ENCODE peak calls at places on chromosomes 12 and 14, in seven cellular contexts. One of them, this sample, is unnamed. For H3K4me1, the result is how much of the 10 kb centered on the place peaks cover.

GRCh38 chr12:90851800-90852718 is 102.9 kb downstream of the CCER1 start:
- DNase-seq in neural progenitor cell: no peak
- DNase-seq in fibroblast of lung: no peak
- DNase-seq in HCT116: no peak
- DNase-seq in colonic mucosa: no peak
- DNase-seq in IMR-90: no peak
- DNase-seq in mesendoderm: peak
- DNase-seq in this sample: no peak

GRCh38 chr12:72872488-72872887 is 600.3 kb downstream of the TRHDE start:
- DNase-seq in IMR-90: no peak
- DNase-seq in fibroblast of lung: no peak
- DNase-seq in colonic mucosa: no peak
- DNase-seq in HCT116: no peak
- DNase-seq in neural progenitor cell: peak
- DNase-seq in mesendoderm: peak
- DNase-seq in this sample: no peak

GRCh38 chr12:47772094-47772660 is 861 bp upstream of the SLC48A1 start:
- DNase-seq in colonic mucosa: no peak
- DNase-seq in HCT116: no peak
- DNase-seq in neural progenitor cell: peak
- DNase-seq in IMR-90: no peak
- DNase-seq in fibroblast of lung: no peak
- DNase-seq in mesendoderm: peak
- DNase-seq in this sample: no peak

GRCh38 chr12:7302536-7303113 is 1.2 kb upstream of the ACSM4 start:
- DNase-seq in IMR-90: no peak
- DNase-seq in colonic mucosa: no peak
- DNase-seq in fibroblast of lung: no peak
- DNase-seq in mesendoderm: no peak
- DNase-seq in HCT116: no peak
- DNase-seq in neural progenitor cell: no peak
- DNase-seq in this sample: no peak

GRCh38 chr14:61585598-61586538 is 109.4 kb upstream of the HIF1A start:
- DNase-seq in HCT116: no peak
- DNase-seq in colonic mucosa: peak
- DNase-seq in neural progenitor cell: no peak
- DNase-seq in IMR-90: peak
- DNase-seq in fibroblast of lung: peak
- DNase-seq in mesendoderm: no peak
- DNase-seq in this sample: peak

GRCh38 chr12:57215668-57216013 is 953 bp upstream of the NXPH4 start:
- DNase-seq in IMR-90: peak
- DNase-seq in mesendoderm: peak
- DNase-seq in neural progenitor cell: no peak
- DNase-seq in colonic mucosa: no peak
- DNase-seq in fibroblast of lung: peak
- DNase-seq in HCT116: no peak
- DNase-seq in this sample: peak

GRCh38 chr14:98909251-98909944 is 362.6 kb downstream of the BCL11B start:
- DNase-seq in colonic mucosa: no peak
- DNase-seq in fibroblast of lung: peak
- DNase-seq in IMR-90: no peak
- DNase-seq in mesendoderm: no peak
- DNase-seq in neural progenitor cell: no peak
- DNase-seq in HCT116: peak
- DNase-seq in this sample: no peak

GRCh38 chr12:66149702-66150398 is 19.3 kb upstream of the LLPH start:
- DNase-seq in neural progenitor cell: no peak
- DNase-seq in fibroblast of lung: no peak
- DNase-seq in mesendoderm: peak
- DNase-seq in HCT116: no peak
- DNase-seq in colonic mucosa: peak
- DNase-seq in IMR-90: no peak
- DNase-seq in this sample: peak

GRCh38 chr12:124428136-124428791 is 133.4 kb downstream of the RFLNA start:
- DNase-seq in neural progenitor cell: no peak
- DNase-seq in HCT116: no peak
- DNase-seq in colonic mucosa: no peak
- DNase-seq in fibroblast of lung: peak
- DNase-seq in mesendoderm: no peak
- DNase-seq in IMR-90: peak
- DNase-seq in this sample: no peak

GRCh38 chr14:32865827-32866376 is 72.8 kb upstream of the NPAS3 start:
- DNase-seq in IMR-90: no peak
- DNase-seq in neural progenitor cell: no peak
- DNase-seq in fibroblast of lung: no peak
- DNase-seq in mesendoderm: no peak
- DNase-seq in HCT116: no peak
- DNase-seq in colonic mucosa: no peak
- DNase-seq in this sample: no peak

GRCh38 chr12:2124466-2125023 is 71.8 kb downstream of the CACNA1C start:
- DNase-seq in colonic mucosa: no peak
- DNase-seq in fibroblast of lung: no peak
- DNase-seq in IMR-90: no peak
- DNase-seq in HCT116: no peak
- DNase-seq in neural progenitor cell: no peak
- DNase-seq in mesendoderm: no peak
- DNase-seq in this sample: no peak

GRCh38 chr14:92491782-92492181 is 21.8 kb upstream of the RIN3 start:
- DNase-seq in IMR-90: no peak
- DNase-seq in neural progenitor cell: no peak
- DNase-seq in HCT116: no peak
- DNase-seq in colonic mucosa: peak
- DNase-seq in fibroblast of lung: no peak
- DNase-seq in mesendoderm: no peak
- DNase-seq in this sample: no peak

GRCh38 chr12:94689646-94690036 is 39.3 kb upstream of the TMCC3 start:
- DNase-seq in colonic mucosa: no peak
- DNase-seq in fibroblast of lung: no peak
- DNase-seq in IMR-90: no peak
- DNase-seq in neural progenitor cell: no peak
- DNase-seq in mesendoderm: no peak
- DNase-seq in HCT116: no peak
- DNase-seq in this sample: peak

GRCh38 chr12:108854055-108854452 is 3.3 kb downstream of the SSH1 start:
- DNase-seq in neural progenitor cell: no peak
- DNase-seq in IMR-90: peak
- DNase-seq in mesendoderm: peak
- DNase-seq in HCT116: no peak
- DNase-seq in fibroblast of lung: peak
- DNase-seq in colonic mucosa: no peak
- DNase-seq in this sample: no peak

GRCh38 chr14:33529773-33530172 is 421.1 kb downstream of the EGLN3 start:
- DNase-seq in neural progenitor cell: no peak
- DNase-seq in IMR-90: no peak
- DNase-seq in colonic mucosa: no peak
- DNase-seq in mesendoderm: no peak
- DNase-seq in fibroblast of lung: no peak
- DNase-seq in HCT116: no peak
- DNase-seq in this sample: no peak

GRCh38 chr12:65443038-65443437 is 164.6 kb downstream of the MSRB3 start:
- DNase-seq in colonic mucosa: no peak
- DNase-seq in neural progenitor cell: no peak
- DNase-seq in HCT116: no peak
- DNase-seq in fibroblast of lung: no peak
- DNase-seq in IMR-90: no peak
- DNase-seq in mesendoderm: no peak
- DNase-seq in this sample: no peak

GRCh38 chr12:119259483-119259882 is 75.0 kb upstream of the CCDC60 start:
- DNase-seq in HCT116: no peak
- DNase-seq in mesendoderm: no peak
- DNase-seq in fibroblast of lung: no peak
- DNase-seq in neural progenitor cell: no peak
- DNase-seq in IMR-90: no peak
- DNase-seq in colonic mucosa: no peak
- DNase-seq in this sample: no peak

GRCh38 chr12:76782440-76782996 is 18.6 kb downstream of the ZDHHC17 start:
- DNase-seq in colonic mucosa: no peak
- DNase-seq in IMR-90: no peak
- DNase-seq in mesendoderm: peak
- DNase-seq in fibroblast of lung: no peak
- DNase-seq in HCT116: no peak
- DNase-seq in neural progenitor cell: no peak
- DNase-seq in this sample: no peak

GRCh38 chr12:88036368-88036965 is 7.3 kb upstream of the C12orf50 start:
- DNase-seq in neural progenitor cell: no peak
- DNase-seq in IMR-90: peak
- DNase-seq in mesendoderm: no peak
- DNase-seq in fibroblast of lung: peak
- DNase-seq in HCT116: no peak
- DNase-seq in colonic mucosa: peak
- DNase-seq in this sample: no peak
- H3K4me3 ChIP-seq in neural progenitor cell: peak
- H3K4me3 ChIP-seq in IMR-90: peak
- H3K4me3 ChIP-seq in mesendoderm: peak
- H3K4me3 ChIP-seq in fibroblast of lung: peak
- H3K4me3 ChIP-seq in HCT116: peak
- H3K4me3 ChIP-seq in colonic mucosa: peak
- H3K4me3 ChIP-seq in this sample: peak

DNA sequence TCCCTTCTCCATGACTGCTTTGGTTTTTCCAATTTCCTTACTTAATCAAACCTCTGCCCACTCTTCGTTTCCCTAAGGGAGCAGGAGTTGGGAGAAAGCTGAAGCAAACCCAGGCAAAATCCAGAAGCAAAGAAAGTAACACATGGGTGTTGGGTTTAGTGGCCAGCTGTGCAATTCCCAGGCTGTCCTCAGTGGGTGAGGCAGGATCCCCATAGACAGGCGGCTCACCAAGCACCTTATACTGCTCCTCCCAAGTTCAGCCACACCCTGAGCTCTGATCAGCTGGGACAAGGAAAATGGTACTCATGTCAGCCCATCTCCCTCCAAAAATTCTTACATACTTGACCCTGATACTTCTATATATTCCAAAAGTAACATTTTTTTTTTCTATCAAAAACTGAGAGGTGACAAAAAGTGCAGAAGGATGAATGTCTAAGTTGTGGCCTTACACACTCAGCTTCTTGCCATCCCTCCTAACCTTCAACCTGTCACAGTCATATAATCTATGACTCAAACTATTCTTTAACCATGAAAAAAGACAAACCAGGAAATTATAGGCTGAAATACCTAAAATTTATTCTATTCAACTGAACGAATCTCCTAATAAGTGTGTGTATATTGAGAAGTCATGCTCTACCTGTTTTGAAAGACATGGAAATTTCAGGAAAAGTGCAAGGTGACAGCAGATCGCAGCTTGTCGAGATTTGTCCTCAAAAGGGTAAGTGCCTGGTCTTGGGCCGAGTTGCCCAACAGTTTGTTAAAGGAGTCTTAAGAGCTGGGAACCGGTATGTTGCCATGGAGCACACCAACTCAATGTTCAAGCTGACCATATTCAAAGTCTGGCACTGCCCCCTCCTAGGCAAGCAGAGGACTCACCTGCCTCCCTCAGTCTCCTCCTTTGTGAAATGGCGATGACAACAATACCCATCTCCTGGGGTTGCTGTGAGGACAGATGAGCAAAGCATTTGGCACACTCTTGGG is 17.6 kb upstream of the ZFP36L1 start:
- DNase-seq in HCT116: no peak
- DNase-seq in mesendoderm: no peak
- DNase-seq in colonic mucosa: peak
- DNase-seq in neural progenitor cell: no peak
- DNase-seq in IMR-90: no peak
- DNase-seq in fibroblast of lung: no peak
- DNase-seq in this sample: no peak
- H3K4me1 ChIP-seq in HCT116: under half
- H3K4me1 ChIP-seq in mesendoderm: under half
- H3K4me1 ChIP-seq in colonic mucosa: under half
- H3K4me1 ChIP-seq in neural progenitor cell: under half
- H3K4me1 ChIP-seq in IMR-90: under half
- H3K4me1 ChIP-seq in fibroblast of lung: under half
- H3K4me1 ChIP-seq in this sample: under half

DNA sequence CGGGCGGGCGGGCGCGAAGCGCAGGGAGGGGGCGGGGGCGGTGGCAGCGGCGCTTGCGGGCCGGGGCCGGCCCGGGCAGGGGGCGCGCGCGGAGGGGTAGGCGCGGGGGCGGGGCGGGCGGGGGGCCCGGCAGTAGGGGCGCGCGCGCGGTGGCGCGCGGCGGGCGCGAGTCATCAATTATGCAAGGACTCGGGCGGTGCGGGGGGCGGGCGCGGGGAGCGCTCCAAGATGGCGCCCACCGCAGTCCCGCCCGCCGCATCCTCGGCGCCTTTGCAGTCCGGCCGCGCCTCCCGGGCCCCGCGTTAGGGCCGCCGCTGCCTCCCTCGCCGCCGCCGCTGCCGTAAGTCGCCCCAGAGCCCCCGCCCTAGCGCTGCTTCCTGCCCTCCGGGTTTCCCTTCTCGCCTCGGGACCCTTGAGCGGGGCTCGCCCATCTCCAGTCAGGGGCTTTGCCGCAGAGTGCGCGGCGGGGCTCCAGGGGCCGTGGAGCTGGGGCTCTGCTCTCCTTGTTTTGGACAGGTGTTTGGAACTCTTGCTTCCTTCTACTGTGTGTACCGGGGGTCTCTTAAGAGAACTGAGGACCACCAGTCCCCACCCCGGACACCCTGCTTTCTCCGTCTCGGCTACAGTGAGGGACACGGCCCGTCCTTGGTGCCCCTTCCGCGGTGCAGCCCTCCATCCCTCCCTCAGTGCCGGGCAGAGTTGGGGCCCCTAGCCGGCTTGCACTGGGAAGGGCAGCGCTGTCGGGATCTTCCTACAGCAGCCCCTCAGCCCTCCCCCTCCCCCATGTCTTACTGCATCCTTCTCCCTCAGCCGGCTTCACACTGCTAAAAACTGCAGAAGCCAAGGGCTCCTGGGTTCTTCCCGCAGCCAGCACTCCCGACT is at the start of gene SCN8A:
- DNase-seq in fibroblast of lung: peak
- DNase-seq in colonic mucosa: peak
- DNase-seq in mesendoderm: peak
- DNase-seq in IMR-90: peak
- DNase-seq in neural progenitor cell: peak
- DNase-seq in HCT116: peak
- DNase-seq in this sample: peak
- H3K9ac ChIP-seq in fibroblast of lung: peak
- H3K9ac ChIP-seq in colonic mucosa: peak
- H3K9ac ChIP-seq in mesendoderm: peak
- H3K9ac ChIP-seq in IMR-90: peak
- H3K9ac ChIP-seq in neural progenitor cell: peak
- H3K9ac ChIP-seq in HCT116: peak
- H3K9ac ChIP-seq in this sample: peak

GRCh38 chr12:26868505-26869494 is 35.8 kb upstream of the ITPR2 start:
- DNase-seq in colonic mucosa: no peak
- DNase-seq in fibroblast of lung: no peak
- DNase-seq in IMR-90: no peak
- DNase-seq in mesendoderm: no peak
- DNase-seq in neural progenitor cell: no peak
- DNase-seq in HCT116: no peak
- DNase-seq in this sample: no peak
- H3K4me3 ChIP-seq in colonic mucosa: no peak
- H3K4me3 ChIP-seq in fibroblast of lung: no peak
- H3K4me3 ChIP-seq in IMR-90: no peak
- H3K4me3 ChIP-seq in mesendoderm: no peak
- H3K4me3 ChIP-seq in neural progenitor cell: no peak
- H3K4me3 ChIP-seq in HCT116: no peak
- H3K4me3 ChIP-seq in this sample: no peak

This sample was measured in endodermal cell.